ENCODE peak calls at places on chromosomes 4 and X, in five cellular contexts. Z is activated CD8-positive, alpha-beta T cell treated with anti-CD3 and anti-CD28 coated beads, Interleukin-2, amount 10 ng/mL, durations not matched to agents 7 days and 5 days; U is effector memory CD8-positive, alpha-beta T cell; V is activated B cell treated with CpG ODN at 0.5 μM for 24 hours; J is lung. C is an unnamed sample.

GRCh38 chr4:55980725-55981124 is 32.0 kb downstream of the CEP135 start:
- ATAC-seq in Z (no peak), U (no peak), V (peak), J (no peak), C (no peak)

GRCh38 chr4:185925910-185926360 is 113.9 kb upstream of the SORBS2 start:
- ATAC-seq in Z (no peak), U (no peak), V (no peak), J (no peak), C (no peak)

GRCh38 chr4:163343604-163344146 is at the start of gene NPY5R:
- ATAC-seq in Z (no peak), U (no peak), V (no peak), J (peak), C (peak)

GRCh38 chr4:176970853-176971252 is 178.1 kb upstream of the VEGFC start:
- ATAC-seq in Z (no peak), U (no peak), V (no peak), J (no peak), C (no peak)

GRCh38 chr4:130736436-130737185 is 1640.7 kb downstream of the C4orf33 start:
- ATAC-seq in Z (no peak), U (no peak), V (no peak), J (no peak), C (no peak)

GRCh38 chr4:7978907-7979651 is 39.4 kb upstream of the AFAP1 start:
- ATAC-seq in Z (no peak), U (no peak), V (no peak), J (no peak), C (peak)

GRCh38 chr4:41359069-41359769 is 102.5 kb downstream of the UCHL1 start:
- ATAC-seq in Z (no peak), U (no peak), V (no peak), J (peak), C (no peak)

GRCh38 chrX:63961964-63962363 is 176.9 kb upstream of the ARHGEF9 start:
- ATAC-seq in Z (no peak), U (no peak), V (no peak), J (no peak), C (no peak)

GRCh38 chrX:143873343-143873742 is 10.5 kb upstream of the UBE2NL start:
- ATAC-seq in Z (no peak), U (no peak), V (no peak), J (no peak), C (no peak)